ENCODE peak calls at places on chromosomes 13 and 19, in four cellular contexts. D, T, J and W are unnamed samples.

GRCh38 chr19:43731854-43732253 is 16.0 kb downstream of the IRGC start:
- DNase-seq in T (no peak), D (no peak), J (no peak), W (no peak)

GRCh38 chr13:33355470-33355869 is 69.9 kb upstream of the STARD13 start:
- DNase-seq in D (no peak), J (no peak), T (no peak), W (peak)

GRCh38 chr13:110780410-110780809 is 66.9 kb downstream of the ING1 start:
- DNase-seq in T (no peak), D (no peak), J (no peak), W (no peak)

GRCh38 chr13:38821753-38822551 is 135.1 kb downstream of the FREM2 start:
- DNase-seq in T (peak), J (no peak), D (no peak), W (peak)

GRCh38 chr19:23802290-23802689 is 43.6 kb upstream of the ZNF681 start:
- DNase-seq in J (no peak), D (no peak), T (no peak), W (no peak)

GRCh38 chr19:29263305-29264080 is 50.5 kb upstream of the UQCRFS1 start:
- DNase-seq in J (peak), T (peak), D (no peak), W (peak)

GRCh38 chr13:21326155-21327030 is 132.7 kb downstream of the ZDHHC20 start:
- DNase-seq in J (no peak), D (peak), T (no peak), W (peak)

GRCh38 chr13:93375491-93375890 is 148.9 kb downstream of the GPC6 start:
- DNase-seq in D (no peak), T (no peak), J (no peak), W (no peak)

GRCh38 chr19:21698215-21698614 is 69.2 kb downstream of the ZNF100 start:
- DNase-seq in J (no peak), D (peak), T (peak), W (peak)

GRCh38 chr13:91930687-91931086 is 532.3 kb downstream of the GPC5 start:
- DNase-seq in J (no peak), D (no peak), T (no peak), W (no peak)

GRCh38 chr13:57653229-57653994 is 21.9 kb downstream of the PCDH17 start:
- DNase-seq in T (no peak), J (no peak), D (no peak), W (no peak)

GRCh38 chr19:1249298-1249989 is 1.1 kb downstream of the MIDN start:
- DNase-seq in D (peak), J (peak), T (peak), W (peak)

GRCh38 chr19:44687898-44688297 is 11.1 kb upstream of the CEACAM16 start:
- DNase-seq in D (no peak), J (no peak), T (no peak), W (no peak)

GRCh38 chr13:76533251-76533650 is 353.0 kb downstream of the KCTD12 start:
- DNase-seq in J (no peak), D (no peak), T (no peak), W (no peak)

GRCh38 chr19:48618916-48619691 is at the start of the genes RPL18 and SPHK2:
- DNase-seq in J (peak), D (peak), T (peak), W (peak)